ENCODE peak calls at places on chromosomes 5 and 9, in six cellular contexts. C, K, L, J, M and F are unnamed samples.

GRCh38 chr5:132814441-132815294 is 1.6 kb downstream of the SOWAHA start:
- DNase-seq in J (no peak), L (no peak), K (no peak), M (no peak), C (no peak), F (no peak)

GRCh38 chr9:2817987-2818386 is 25.9 kb downstream of the PUM3 start:
- DNase-seq in M (peak; percentile 96), J (peak; percentile 84), C (peak; percentile 43), L (no peak), K (no peak), F (peak; percentile 98)

GRCh38 chr9:93024986-93025630 is 33.4 kb upstream of the SUSD3 start:
- DNase-seq in C (no peak), K (no peak), L (no peak), M (no peak), J (no peak), F (no peak)

GRCh38 chr5:132979367-132979935 is 16.0 kb upstream of the AFF4 start:
- DNase-seq in C (peak; percentile 85), J (peak; percentile 52), K (no peak), M (no peak), L (no peak), F (no peak)

GRCh38 chr5:167961731-167962130 is 329.7 kb upstream of the WWC1 start:
- DNase-seq in J (no peak), L (no peak), K (no peak), M (no peak), C (no peak), F (no peak)

GRCh38 chr5:168976311-168976893 is 324.5 kb downstream of the SLIT3 start:
- DNase-seq in K (no peak), J (no peak), M (no peak), L (no peak), C (no peak), F (peak; percentile 20)

GRCh38 chr5:151699071-151699901 is 12.6 kb upstream of the SPARC start:
- DNase-seq in C (peak; percentile 78), L (peak; percentile 90), K (peak; percentile 81), M (peak; percentile 97), J (peak; percentile 99), F (peak; percentile 98)

GRCh38 chr5:111461261-111461671 is 51.1 kb downstream of the STARD4 start:
- DNase-seq in L (no peak), J (peak; percentile 25), C (peak; percentile 56), M (peak; percentile 10), K (no peak), F (peak; percentile 38)

GRCh38 chr5:117713585-117714198 is 1139.1 kb upstream of the SEMA6A start:
- DNase-seq in M (peak; percentile 7), C (peak; percentile 13), L (no peak), K (no peak), J (no peak), F (peak; percentile 0)

GRCh38 chr5:34803974-34804373 is 35.0 kb upstream of the TTC23L start:
- DNase-seq in K (no peak), M (peak; percentile 30), L (no peak), J (peak; percentile 40), C (no peak), F (peak; percentile 16)

GRCh38 chr5:81151546-81151945 is 81.6 kb upstream of the CKMT2 start:
- DNase-seq in J (peak; percentile 92), K (no peak), M (peak; percentile 31), L (no peak), C (peak; percentile 35), F (peak; percentile 31)

GRCh38 chr9:136310273-136311030 is 6.6 kb upstream of the CCDC187 start:
- DNase-seq in L (no peak), J (no peak), C (no peak), M (no peak), K (no peak), F (no peak)

GRCh38 chr5:143480001-143480400 is 76.5 kb upstream of the NR3C1 start:
- DNase-seq in K (no peak), C (no peak), L (no peak), M (no peak), J (no peak), F (no peak)

GRCh38 chr9:121598167-121599000 is 53.0 kb upstream of the DAB2IP start:
- DNase-seq in K (peak; percentile 83), M (peak; percentile 69), C (peak; percentile 91), J (peak; percentile 86), L (peak; percentile 91), F (peak; percentile 55)

GRCh38 chr9:117335797-117336435 is 78.9 kb downstream of the ASTN2 start:
- DNase-seq in M (no peak), C (no peak), J (no peak), K (no peak), L (no peak), F (no peak)

GRCh38 chr5:102654559-102655354 is 100.3 kb upstream of the PAM start:
- DNase-seq in K (no peak), L (no peak), C (no peak), M (no peak), J (no peak), F (no peak)

GRCh38 chr5:168184103-168184502 is 107.3 kb upstream of the WWC1 start:
- DNase-seq in J (no peak), K (no peak), L (no peak), C (no peak), M (no peak), F (no peak)

GRCh38 chr5:1315709-1316587 is 21.1 kb upstream of the TERT start:
- DNase-seq in K (no peak), L (peak; percentile 43), M (peak; percentile 7), C (peak; percentile 82), J (no peak), F (peak; percentile 3)

GRCh38 chr9:133371261-133371711 is 4.6 kb downstream of the SURF4 start:
- DNase-seq in C (peak; percentile 18), J (no peak), L (no peak), M (no peak), K (no peak), F (no peak)

GRCh38 chr9:127067603-127068220 is 54.7 kb downstream of the ANGPTL2 start:
- DNase-seq in L (no peak), J (no peak), C (peak; percentile 93), M (no peak), K (no peak), F (no peak)

GRCh38 chr5:36570268-36570667 is 36.1 kb upstream of the SLC1A3 start:
- DNase-seq in L (no peak), J (peak; percentile 20), K (no peak), M (peak; percentile 85), C (no peak), F (peak; percentile 74)

GRCh38 chr5:56711191-56711590 is 104.2 kb upstream of the MAP3K1 start:
- DNase-seq in J (peak; percentile 47), M (peak; percentile 3), K (no peak), C (peak; percentile 42), L (no peak), F (no peak)

GRCh38 chr5:164375051-164375450 is 869.6 kb downstream of the MAT2B start:
- DNase-seq in K (no peak), J (peak; percentile 19), M (no peak), C (no peak), L (no peak), F (peak; percentile 46)

GRCh38 chr9:94655739-94656138 is 16.4 kb upstream of the FBP1 start:
- DNase-seq in J (no peak), M (no peak), L (no peak), K (no peak), C (no peak), F (no peak)

GRCh38 chr5:94463739-94464138 is 154.7 kb downstream of the KIAA0825 start:
- DNase-seq in L (no peak), J (peak; percentile 24), C (no peak), M (peak; percentile 58), K (no peak), F (peak; percentile 71)

GRCh38 chr5:157750320-157750719 is 6.8 kb downstream of the LSM11 start:
- DNase-seq in C (peak; percentile 45), J (peak; percentile 71), K (no peak), M (no peak), L (no peak), F (peak; percentile 32)
- H3K4me3 ChIP-seq in C (no peak overlapping the region), J (no peak overlapping the region), K (no peak overlapping the region), M (no peak overlapping the region), L (no peak overlapping the region), F (no peak overlapping the region)

DNA sequence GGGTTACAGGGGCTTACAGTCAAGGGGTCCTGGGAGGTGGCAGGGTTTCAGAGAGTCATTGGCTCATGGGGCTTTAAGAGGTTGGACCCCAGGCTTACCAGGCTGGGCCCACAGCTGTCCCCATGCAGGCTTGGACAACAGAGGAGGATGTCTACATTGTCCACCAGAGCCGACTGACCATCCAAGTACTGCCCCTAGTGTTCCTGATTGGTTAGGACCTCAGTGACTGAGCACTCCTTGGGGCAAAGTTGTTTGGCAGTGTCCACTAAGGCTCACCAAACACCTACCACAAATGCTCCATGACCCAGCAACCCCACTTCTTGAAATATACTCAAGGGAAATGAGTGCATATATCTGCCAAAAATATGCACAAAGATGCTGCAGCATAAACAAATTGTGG is 265.0 kb downstream of the GADD45G start:
- DNase-seq in C (no peak), J (no peak), M (no peak), L (no peak), K (no peak), F (no peak)
- TF ChIP-seq CTCF in C (no peak), J (no peak), M (no peak), L (no peak), K (no peak), F (no peak)

DNA sequence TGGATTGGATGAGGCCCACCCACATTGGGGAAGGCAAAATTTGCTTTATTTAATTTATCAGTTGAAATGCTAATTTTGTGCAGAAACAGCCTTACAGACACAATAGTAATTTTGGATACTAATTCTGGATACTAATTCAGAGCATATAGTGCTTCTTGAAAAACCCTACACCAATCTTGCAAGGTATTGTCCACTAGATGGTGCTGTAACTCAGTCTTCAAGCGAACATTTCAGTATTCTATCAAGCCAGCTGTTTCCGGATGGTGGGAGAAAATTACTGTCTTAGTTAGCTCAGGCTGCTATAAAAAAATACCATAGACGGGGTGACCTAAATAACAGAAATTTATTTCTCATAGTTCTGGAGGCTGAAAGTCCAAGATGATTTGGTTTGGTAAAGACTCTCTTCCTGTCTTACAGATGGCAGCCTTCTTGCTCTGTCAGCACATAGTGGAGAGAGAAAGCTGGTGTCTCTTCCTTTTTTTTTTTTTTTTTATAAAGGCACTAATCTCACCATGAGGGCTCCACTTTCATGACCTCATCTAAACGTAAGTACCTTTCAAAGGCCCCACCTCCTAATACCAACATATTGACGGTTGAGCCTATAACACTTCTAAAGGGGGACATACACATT is 1306.5 kb upstream of the CDH9 start:
- DNase-seq in M (peak; percentile 55), J (no peak), K (no peak), L (no peak), C (peak; percentile 77), F (peak; percentile 10)
- H3K4me3 ChIP-seq in M (no peak overlapping the region), J (no peak overlapping the region), K (no peak overlapping the region), L (no peak overlapping the region), C (no peak overlapping the region), F (no peak overlapping the region)

DNA sequence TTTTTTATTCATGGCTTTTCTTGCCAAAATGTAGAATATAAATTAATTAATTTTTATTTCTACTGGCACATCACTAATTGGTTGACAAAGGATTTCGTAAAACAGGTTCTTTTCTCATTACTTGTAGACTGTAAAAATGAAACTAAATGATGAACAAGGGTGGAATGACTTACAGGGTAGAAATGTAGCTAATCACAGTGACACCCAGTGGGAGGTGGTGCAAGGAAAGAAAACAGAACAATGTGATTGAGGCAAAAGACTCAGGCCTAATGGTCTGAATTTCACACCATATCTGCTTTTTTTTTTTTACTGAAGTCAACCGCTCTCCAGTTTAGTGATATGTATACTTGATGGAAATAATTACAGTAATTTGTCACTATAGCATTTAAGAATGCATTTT is 28.9 kb downstream of the GABRG2 start:
- DNase-seq in J (no peak), L (no peak), K (no peak), C (no peak), M (no peak), F (no peak)
- TF ChIP-seq CTCF in J (no peak), L (no peak), K (no peak), C (no peak), M (no peak), F (no peak)